ENCODE peak calls at places on chromosome 6, in six cellular contexts. One of them, this sample, is unnamed.

GRCh38 chr6:108598316-108598863 is 37.7 kb downstream of the FOXO3 start:
- DNase-seq in thoracic aorta: no peak
- DNase-seq in heart right ventricle: no peak
- DNase-seq in CD8-positive, alpha-beta memory T cell: no peak
- DNase-seq in endodermal cell: no peak
- DNase-seq in GM12878: peak; percentile 87
- DNase-seq in this sample: no peak

GRCh38 chr6:79468116-79468515 is 69.1 kb downstream of the LCA5 start:
- DNase-seq in thoracic aorta: no peak
- DNase-seq in heart right ventricle: no peak
- DNase-seq in CD8-positive, alpha-beta memory T cell: no peak
- DNase-seq in endodermal cell: no peak
- DNase-seq in GM12878: no peak
- DNase-seq in this sample: no peak

GRCh38 chr6:166078294-166078693 is 89.4 kb downstream of the TBXT start:
- DNase-seq in thoracic aorta: no peak
- DNase-seq in heart right ventricle: no peak
- DNase-seq in CD8-positive, alpha-beta memory T cell: no peak
- DNase-seq in endodermal cell: no peak
- DNase-seq in GM12878: no peak
- DNase-seq in this sample: no peak

GRCh38 chr6:46466570-46466969 is 24.7 kb downstream of the RCAN2 start:
- DNase-seq in thoracic aorta: no peak
- DNase-seq in heart right ventricle: no peak
- DNase-seq in CD8-positive, alpha-beta memory T cell: no peak
- DNase-seq in endodermal cell: no peak
- DNase-seq in GM12878: no peak
- DNase-seq in this sample: no peak

GRCh38 chr6:135503703-135504475 is 6.3 kb upstream of the AHI1 start:
- DNase-seq in thoracic aorta: no peak
- DNase-seq in heart right ventricle: no peak
- DNase-seq in CD8-positive, alpha-beta memory T cell: no peak
- DNase-seq in endodermal cell: peak; percentile 57
- DNase-seq in GM12878: no peak
- DNase-seq in this sample: no peak

GRCh38 chr6:17705778-17706579 is 746 bp downstream of the NUP153 start:
- DNase-seq in thoracic aorta: peak; percentile 6
- DNase-seq in heart right ventricle: peak; percentile 61
- DNase-seq in CD8-positive, alpha-beta memory T cell: peak; percentile 86
- DNase-seq in endodermal cell: peak; percentile 85
- DNase-seq in GM12878: no peak
- DNase-seq in this sample: no peak

GRCh38 chr6:151154418-151154817 is 85.3 kb upstream of the AKAP12 start:
- DNase-seq in thoracic aorta: no peak
- DNase-seq in heart right ventricle: peak; percentile 46
- DNase-seq in CD8-positive, alpha-beta memory T cell: no peak
- DNase-seq in endodermal cell: no peak
- DNase-seq in GM12878: no peak
- DNase-seq in this sample: no peak

GRCh38 chr6:136969433-136969832 is 47.3 kb downstream of the SLC35D3 start:
- DNase-seq in thoracic aorta: no peak
- DNase-seq in heart right ventricle: peak; percentile 13
- DNase-seq in CD8-positive, alpha-beta memory T cell: no peak
- DNase-seq in endodermal cell: no peak
- DNase-seq in GM12878: no peak
- DNase-seq in this sample: no peak

GRCh38 chr6:166642646-166643045 is 15.6 kb upstream of the RPS6KA2 start:
- DNase-seq in thoracic aorta: no peak
- DNase-seq in heart right ventricle: no peak
- DNase-seq in CD8-positive, alpha-beta memory T cell: no peak
- DNase-seq in endodermal cell: no peak
- DNase-seq in GM12878: no peak
- DNase-seq in this sample: no peak

GRCh38 chr6:56953597-56954388 is 1.1 kb upstream of the BEND6 start:
- DNase-seq in thoracic aorta: no peak
- DNase-seq in heart right ventricle: no peak
- DNase-seq in CD8-positive, alpha-beta memory T cell: no peak
- DNase-seq in endodermal cell: peak; percentile 75
- DNase-seq in GM12878: peak; percentile 38
- DNase-seq in this sample: no peak

GRCh38 chr6:27605401-27606342 is 132.8 kb upstream of the ZNF184 start:
- DNase-seq in thoracic aorta: no peak
- DNase-seq in heart right ventricle: no peak
- DNase-seq in CD8-positive, alpha-beta memory T cell: no peak
- DNase-seq in endodermal cell: peak; percentile 97
- DNase-seq in GM12878: no peak
- DNase-seq in this sample: peak; percentile 93

GRCh38 chr6:168956884-168957730 is 296.5 kb downstream of the THBS2 start:
- DNase-seq in thoracic aorta: no peak
- DNase-seq in heart right ventricle: peak; percentile 53
- DNase-seq in CD8-positive, alpha-beta memory T cell: no peak
- DNase-seq in endodermal cell: peak; percentile 87
- DNase-seq in GM12878: no peak
- DNase-seq in this sample: peak; percentile 62

GRCh38 chr6:105258816-105259215 is 79.0 kb upstream of the POPDC3 start:
- DNase-seq in thoracic aorta: no peak
- DNase-seq in heart right ventricle: no peak
- DNase-seq in CD8-positive, alpha-beta memory T cell: no peak
- DNase-seq in endodermal cell: no peak
- DNase-seq in GM12878: no peak
- DNase-seq in this sample: no peak

GRCh38 chr6:26659042-26659359 is 545 bp downstream of the ZNF322 start:
- DNase-seq in thoracic aorta: no peak
- DNase-seq in heart right ventricle: no peak
- DNase-seq in CD8-positive, alpha-beta memory T cell: no peak
- DNase-seq in endodermal cell: no peak
- DNase-seq in GM12878: no peak
- DNase-seq in this sample: peak; percentile 1

GRCh38 chr6:47275640-47276039 is 34.1 kb downstream of the TNFRSF21 start:
- DNase-seq in thoracic aorta: no peak
- DNase-seq in heart right ventricle: no peak
- DNase-seq in CD8-positive, alpha-beta memory T cell: no peak
- DNase-seq in endodermal cell: no peak
- DNase-seq in GM12878: no peak
- DNase-seq in this sample: no peak

GRCh38 chr6:129164032-129164431 is 281.1 kb downstream of the LAMA2 start:
- DNase-seq in thoracic aorta: no peak
- DNase-seq in heart right ventricle: no peak
- DNase-seq in CD8-positive, alpha-beta memory T cell: no peak
- DNase-seq in endodermal cell: no peak
- DNase-seq in GM12878: no peak
- DNase-seq in this sample: no peak

GRCh38 chr6:118451839-118452238 is 96.3 kb upstream of the PLN start:
- DNase-seq in thoracic aorta: no peak
- DNase-seq in heart right ventricle: no peak
- DNase-seq in CD8-positive, alpha-beta memory T cell: no peak
- DNase-seq in endodermal cell: no peak
- DNase-seq in GM12878: no peak
- DNase-seq in this sample: no peak
- H3K9me3 ChIP-seq in thoracic aorta: peaks cover 49% of the 10 kb centered on the region
- H3K9me3 ChIP-seq in heart right ventricle: peaks cover 65% of the 10 kb centered on the region
- H3K9me3 ChIP-seq in CD8-positive, alpha-beta memory T cell: peaks cover 5% of the 10 kb centered on the region
- H3K9me3 ChIP-seq in endodermal cell: peaks cover 51% of the 10 kb centered on the region
- H3K9me3 ChIP-seq in GM12878: peaks cover 2% of the 10 kb centered on the region
- H3K9me3 ChIP-seq in this sample: peaks cover 22% of the 10 kb centered on the region

DNA sequence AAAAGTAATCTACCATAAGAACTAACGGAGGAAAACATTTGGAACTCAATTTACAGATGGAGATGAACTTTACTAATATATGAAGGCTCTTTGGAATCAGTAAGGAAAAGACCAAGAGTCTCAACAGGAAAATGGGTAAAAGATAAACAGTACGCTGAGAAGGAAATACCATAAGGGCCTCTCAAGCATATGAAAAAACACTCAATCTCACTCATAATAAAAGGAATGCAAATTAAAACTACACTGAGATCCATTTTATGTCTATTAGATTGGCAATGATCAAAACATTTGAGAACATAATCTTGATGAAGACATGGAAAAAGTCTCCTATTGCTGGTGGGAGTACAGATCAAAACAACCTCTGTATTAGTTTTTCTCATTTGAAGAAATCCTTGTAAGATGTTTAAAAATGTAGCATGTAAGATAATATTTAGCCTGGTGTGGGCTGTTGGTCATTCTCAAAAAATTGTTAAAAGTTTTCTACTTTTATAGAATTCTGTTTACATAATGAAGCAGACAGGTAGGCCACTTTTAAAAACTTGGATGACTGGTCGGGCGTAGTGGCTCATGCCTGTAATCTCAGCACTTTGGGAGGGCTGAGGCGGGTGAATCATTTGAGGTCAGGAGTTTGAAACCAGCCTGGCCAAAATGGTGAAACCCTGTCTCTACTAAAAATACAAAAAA is 14.5 kb downstream of the REV3L start:
- DNase-seq in thoracic aorta: no peak
- DNase-seq in heart right ventricle: no peak
- DNase-seq in CD8-positive, alpha-beta memory T cell: no peak
- DNase-seq in endodermal cell: no peak
- DNase-seq in GM12878: no peak
- DNase-seq in this sample: no peak
- H3K27ac ChIP-seq in thoracic aorta: no peak overlapping the region
- H3K27ac ChIP-seq in heart right ventricle: no peak overlapping the region
- H3K27ac ChIP-seq in CD8-positive, alpha-beta memory T cell: no peak overlapping the region
- H3K27ac ChIP-seq in endodermal cell: no peak overlapping the region
- H3K27ac ChIP-seq in GM12878: no peak overlapping the region
- H3K27ac ChIP-seq in this sample: peak overlapping the region; percentile 12

GRCh38 chr6:917939-918338 is 225.0 kb upstream of the EXOC2 start:
- DNase-seq in thoracic aorta: no peak
- DNase-seq in heart right ventricle: no peak
- DNase-seq in CD8-positive, alpha-beta memory T cell: no peak
- DNase-seq in endodermal cell: no peak
- DNase-seq in GM12878: no peak
- DNase-seq in this sample: no peak

GRCh38 chr6:917296-917695 is 224.4 kb upstream of the EXOC2 start:
- DNase-seq in thoracic aorta: no peak
- DNase-seq in heart right ventricle: no peak
- DNase-seq in CD8-positive, alpha-beta memory T cell: no peak
- DNase-seq in endodermal cell: peak; percentile 5
- DNase-seq in GM12878: no peak
- DNase-seq in this sample: no peak

GRCh38 chr6:919499-919898 is 226.6 kb upstream of the EXOC2 start:
- DNase-seq in thoracic aorta: no peak
- DNase-seq in heart right ventricle: no peak
- DNase-seq in CD8-positive, alpha-beta memory T cell: no peak
- DNase-seq in endodermal cell: no peak
- DNase-seq in GM12878: no peak
- DNase-seq in this sample: no peak

GRCh38 chr6:921400-921799 is 228.5 kb upstream of the EXOC2 start:
- DNase-seq in thoracic aorta: no peak
- DNase-seq in heart right ventricle: no peak
- DNase-seq in CD8-positive, alpha-beta memory T cell: no peak
- DNase-seq in endodermal cell: peak; percentile 11
- DNase-seq in GM12878: no peak
- DNase-seq in this sample: no peak

GRCh38 chr6:920512-920911 is 227.6 kb upstream of the EXOC2 start:
- DNase-seq in thoracic aorta: no peak
- DNase-seq in heart right ventricle: no peak
- DNase-seq in CD8-positive, alpha-beta memory T cell: no peak
- DNase-seq in endodermal cell: no peak
- DNase-seq in GM12878: no peak
- DNase-seq in this sample: no peak
- H3K9me3 ChIP-seq in thoracic aorta: peaks cover 3% of the 10 kb centered on the region
- H3K9me3 ChIP-seq in heart right ventricle: peaks cover 24% of the 10 kb centered on the region
- H3K9me3 ChIP-seq in CD8-positive, alpha-beta memory T cell: no peaks in the 10 kb centered on the region
- H3K9me3 ChIP-seq in endodermal cell: peaks cover 64% of the 10 kb centered on the region
- H3K9me3 ChIP-seq in GM12878: peaks cover 1% of the 10 kb centered on the region
- H3K9me3 ChIP-seq in this sample: peaks cover 3% of the 10 kb centered on the region

GRCh38 chr6:149045404-149045803 is 272.1 kb upstream of the TAB2 start:
- DNase-seq in thoracic aorta: no peak
- DNase-seq in heart right ventricle: no peak
- DNase-seq in CD8-positive, alpha-beta memory T cell: no peak
- DNase-seq in endodermal cell: no peak
- DNase-seq in GM12878: no peak
- DNase-seq in this sample: no peak

GRCh38 chr6:149046822-149047246 is 270.7 kb upstream of the TAB2 start:
- DNase-seq in thoracic aorta: no peak
- DNase-seq in heart right ventricle: no peak
- DNase-seq in CD8-positive, alpha-beta memory T cell: no peak
- DNase-seq in endodermal cell: no peak
- DNase-seq in GM12878: no peak
- DNase-seq in this sample: no peak

GRCh38 chr6:149043476-149044130 is 273.9 kb upstream of the TAB2 start:
- DNase-seq in thoracic aorta: no peak
- DNase-seq in heart right ventricle: no peak
- DNase-seq in CD8-positive, alpha-beta memory T cell: no peak
- DNase-seq in endodermal cell: peak; percentile 88
- DNase-seq in GM12878: no peak
- DNase-seq in this sample: no peak

GRCh38 chr6:149046164-149046821 is 271.2 kb upstream of the TAB2 start:
- DNase-seq in thoracic aorta: no peak
- DNase-seq in heart right ventricle: no peak
- DNase-seq in CD8-positive, alpha-beta memory T cell: no peak
- DNase-seq in endodermal cell: no peak
- DNase-seq in GM12878: no peak
- DNase-seq in this sample: no peak

GRCh38 chr6:149044394-149044965 is 273.0 kb upstream of the TAB2 start:
- DNase-seq in thoracic aorta: no peak
- DNase-seq in heart right ventricle: no peak
- DNase-seq in CD8-positive, alpha-beta memory T cell: no peak
- DNase-seq in endodermal cell: peak; percentile 15
- DNase-seq in GM12878: no peak
- DNase-seq in this sample: no peak
- H3K27ac ChIP-seq in thoracic aorta: no peak overlapping the region
- H3K27ac ChIP-seq in heart right ventricle: no peak overlapping the region
- H3K27ac ChIP-seq in CD8-positive, alpha-beta memory T cell: no peak overlapping the region
- H3K27ac ChIP-seq in endodermal cell: no peak overlapping the region
- H3K27ac ChIP-seq in GM12878: no peak overlapping the region
- H3K27ac ChIP-seq in this sample: no peak overlapping the region

DNA sequence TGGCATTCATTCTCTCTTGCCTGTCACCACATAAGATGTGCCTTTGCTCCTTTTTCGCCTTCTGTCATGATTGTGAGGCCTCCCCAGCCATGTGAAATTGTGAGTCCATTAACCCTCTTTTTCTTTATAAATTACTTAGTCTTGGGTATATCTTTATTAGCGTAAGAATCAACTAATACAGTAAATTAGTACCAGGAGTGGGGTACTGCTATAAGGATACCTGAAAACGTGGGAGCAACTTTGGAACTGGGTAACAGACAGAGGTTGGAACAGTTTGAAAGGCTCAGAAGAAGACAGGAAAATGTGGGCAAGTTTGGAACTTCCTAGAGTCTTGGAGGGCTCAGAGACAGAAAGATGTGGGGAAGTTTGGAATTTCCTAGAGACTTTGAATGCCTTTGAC is 46.6 kb downstream of the RNF182 start:
- DNase-seq in thoracic aorta: no peak
- DNase-seq in heart right ventricle: no peak
- DNase-seq in CD8-positive, alpha-beta memory T cell: no peak
- DNase-seq in endodermal cell: no peak
- DNase-seq in GM12878: no peak
- DNase-seq in this sample: no peak
- H3K9me3 ChIP-seq in thoracic aorta: peaks cover 18% of the 10 kb centered on the region
- H3K9me3 ChIP-seq in heart right ventricle: peaks cover 28% of the 10 kb centered on the region
- H3K9me3 ChIP-seq in CD8-positive, alpha-beta memory T cell: no peaks in the 10 kb centered on the region
- H3K9me3 ChIP-seq in endodermal cell: peaks cover 41% of the 10 kb centered on the region
- H3K9me3 ChIP-seq in GM12878: no peaks in the 10 kb centered on the region
- H3K9me3 ChIP-seq in this sample: peaks cover 5% of the 10 kb centered on the region

DNA sequence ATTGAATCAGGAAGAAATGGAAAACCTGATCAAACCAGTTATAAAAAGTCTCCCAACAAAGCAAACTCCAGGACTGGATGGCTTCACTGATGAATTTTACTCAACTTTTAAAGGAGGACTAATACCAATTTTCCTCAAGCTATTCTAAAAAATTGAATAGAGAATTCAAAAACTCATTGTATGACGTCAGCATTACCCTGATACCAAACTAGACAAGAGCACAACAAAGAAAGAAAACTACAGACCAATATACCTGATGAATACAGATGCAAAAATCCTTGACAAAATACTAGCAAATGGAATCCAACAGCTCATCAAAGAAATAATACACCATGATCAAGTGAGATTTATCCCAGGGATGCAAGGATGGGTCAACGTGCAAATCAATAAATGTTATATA is 172.9 kb downstream of the FNDC1 start:
- DNase-seq in thoracic aorta: no peak
- DNase-seq in heart right ventricle: no peak
- DNase-seq in CD8-positive, alpha-beta memory T cell: no peak
- DNase-seq in endodermal cell: no peak
- DNase-seq in GM12878: no peak
- DNase-seq in this sample: no peak
- H3K27ac ChIP-seq in thoracic aorta: no peak overlapping the region
- H3K27ac ChIP-seq in heart right ventricle: no peak overlapping the region
- H3K27ac ChIP-seq in CD8-positive, alpha-beta memory T cell: no peak overlapping the region
- H3K27ac ChIP-seq in endodermal cell: no peak overlapping the region
- H3K27ac ChIP-seq in GM12878: no peak overlapping the region
- H3K27ac ChIP-seq in this sample: no peak overlapping the region